ENCODE peak calls at places on chromosomes 5 and 9, in ten cellular contexts. U is brain microvascular endothelial cell; S is upper lobe of right lung; A is mammary epithelial cell; T is pancreas; N is IMR-90; W is choroid plexus epithelial cell; L is lung; O is keratinocyte; V is CD8-positive, alpha-beta T cell. I is an unnamed sample.
A peak's percentile ranks its signal among the peaks of the same experiment; 100 is the strongest.

GRCh38 chr9:32571969-32572899 is 725 bp downstream of the NDUFB6 start:
- DNase-seq in U (peak; percentile 83), S (no peak), A (peak; percentile 76), T (peak; percentile 18), N (peak; percentile 82), W (peak; percentile 89), L (peak; percentile 54), O (no peak), V (peak; percentile 58), I (peak; percentile 58)

GRCh38 chr9:9791621-9792020 is 821.2 kb downstream of the PTPRD start:
- DNase-seq in U (no peak), S (no peak), A (no peak), T (no peak), N (no peak), W (peak; percentile 26), L (no peak), O (no peak), V (no peak), I (no peak)

GRCh38 chr5:7396169-7397004 is 449 bp downstream of the ADCY2 start:
- DNase-seq in U (no peak), S (no peak), A (no peak), T (no peak), N (no peak), W (peak; percentile 1), L (no peak), O (no peak), V (no peak), I (no peak)

GRCh38 chr9:70021026-70021571 is 22.5 kb upstream of the MAMDC2 start:
- DNase-seq in U (peak; percentile 89), S (no peak), A (peak; percentile 95), T (no peak), N (peak; percentile 97), W (peak; percentile 79), L (no peak), O (peak; percentile 65), V (no peak), I (no peak)

GRCh38 chr5:140073296-140073695 is 30.2 kb upstream of the NRG2 start:
- DNase-seq in U (no peak), S (no peak), A (no peak), T (no peak), N (peak; percentile 17), W (peak; percentile 38), L (no peak), O (no peak), V (no peak), I (no peak)

GRCh38 chr5:28400076-28400475 is 1361.7 kb upstream of the CDH9 start:
- DNase-seq in U (no peak), S (no peak), A (no peak), T (no peak), N (no peak), W (no peak), L (no peak), O (no peak), V (no peak), I (no peak)

GRCh38 chr9:81717061-81717746 is 27.9 kb upstream of the TLE1 start:
- DNase-seq in U (no peak), S (no peak), A (no peak), T (no peak), N (no peak), W (no peak), L (no peak), O (no peak), V (no peak), I (no peak)

GRCh38 chr9:76717176-76717575 is 47.1 kb upstream of the PCA3 start:
- DNase-seq in U (no peak), S (no peak), A (no peak), T (no peak), N (no peak), W (no peak), L (no peak), O (no peak), V (no peak), I (no peak)

GRCh38 chr5:56693220-56693579 is 122.1 kb upstream of the MAP3K1 start:
- DNase-seq in U (no peak), S (no peak), A (no peak), T (no peak), N (no peak), W (no peak), L (no peak), O (no peak), V (no peak), I (no peak)

GRCh38 chr5:81854915-81855314 is 104.0 kb upstream of the SSBP2 start:
- DNase-seq in U (no peak), S (no peak), A (no peak), T (no peak), N (no peak), W (no peak), L (no peak), O (no peak), V (no peak), I (no peak)

GRCh38 chr9:117046666-117047327 is 359.7 kb downstream of the TRIM32 start:
- DNase-seq in U (no peak), S (no peak), A (no peak), T (no peak), N (no peak), W (peak; percentile 13), L (no peak), O (no peak), V (no peak), I (no peak)

GRCh38 chr9:117044241-117044640 is 357.1 kb downstream of the TRIM32 start:
- DNase-seq in U (no peak), S (no peak), A (no peak), T (no peak), N (no peak), W (no peak), L (no peak), O (no peak), V (no peak), I (no peak)

GRCh38 chr9:117043159-117043558 is 356.1 kb downstream of the TRIM32 start:
- DNase-seq in U (no peak), S (no peak), A (no peak), T (no peak), N (no peak), W (no peak), L (no peak), O (no peak), V (no peak), I (no peak)
- TF ChIP-seq CTCF in U (no peak), S (no peak), A (no peak), T (no peak), N (no peak), W (no peak), L (no peak), O (no peak), V (no peak), I (no peak)

GRCh38 chr5:6078881-6079280 is 299.5 kb downstream of the MED10 start:
- DNase-seq in U (no peak), S (no peak), A (no peak), T (no peak), N (no peak), W (no peak), L (no peak), O (no peak), V (no peak), I (no peak)

GRCh38 chr5:6082685-6083084 is 295.7 kb downstream of the MED10 start:
- DNase-seq in U (no peak), S (no peak), A (no peak), T (no peak), N (no peak), W (peak; percentile 32), L (no peak), O (no peak), V (no peak), I (no peak)

GRCh38 chr5:6080436-6080835 is 297.9 kb downstream of the MED10 start:
- DNase-seq in U (no peak), S (no peak), A (no peak), T (no peak), N (no peak), W (no peak), L (no peak), O (no peak), V (no peak), I (no peak)

GRCh38 chr5:6081727-6082210 is 296.6 kb downstream of the MED10 start:
- DNase-seq in U (no peak), S (no peak), A (no peak), T (no peak), N (no peak), W (peak; percentile 3), L (no peak), O (no peak), V (no peak), I (no peak)

DNA sequence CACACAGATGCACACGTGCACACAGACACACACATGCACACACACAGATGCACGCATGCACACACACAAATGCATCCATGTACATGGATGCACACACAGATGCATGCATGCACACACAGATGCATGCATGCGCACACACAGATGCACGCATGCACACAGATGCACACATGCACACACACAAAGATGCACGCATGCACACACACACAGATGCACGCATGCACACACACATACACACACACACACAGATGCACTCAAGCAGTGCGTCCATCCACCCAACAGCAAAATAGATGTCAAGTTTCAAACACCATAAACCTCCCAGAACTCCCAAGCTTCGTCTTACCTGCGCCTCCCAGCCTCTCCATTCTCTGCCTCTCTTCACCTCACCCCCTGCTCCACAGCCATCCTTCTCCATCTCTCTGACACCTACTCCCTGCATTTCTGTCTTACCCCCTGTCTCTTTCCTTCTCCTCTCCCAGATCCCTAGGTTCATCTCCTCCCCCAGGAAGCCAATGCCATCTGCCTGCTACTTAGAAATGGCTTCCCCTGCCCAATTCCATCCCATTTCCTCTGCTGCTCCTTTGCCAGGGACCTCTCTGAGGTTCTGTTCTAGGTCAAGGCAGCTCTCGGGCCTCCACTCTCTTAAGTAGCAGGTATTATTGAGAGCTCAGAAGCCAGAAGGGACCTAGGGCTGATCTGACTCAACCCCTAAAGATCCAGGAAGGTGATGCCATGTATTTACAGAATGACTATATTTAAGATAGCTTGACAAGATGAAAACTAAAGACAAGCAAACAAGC is 297.2 kb downstream of the MED10 start:
- DNase-seq in U (no peak), S (no peak), A (no peak), T (no peak), N (no peak), W (no peak), L (no peak), O (no peak), V (no peak), I (no peak)
- H3K4me3 ChIP-seq in U (no peak overlapping the region), S (no peak overlapping the region), A (no peak overlapping the region), T (no peak overlapping the region), N (no peak overlapping the region), W (no peak overlapping the region), L (no peak overlapping the region), O (no peak overlapping the region), V (no peak overlapping the region), I (no peak overlapping the region)

GRCh38 chr5:95713960-95714710 is 17.0 kb upstream of the RHOBTB3 start:
- DNase-seq in U (no peak), S (no peak), A (no peak), T (no peak), N (no peak), W (peak; percentile 87), L (no peak), O (no peak), V (no peak), I (no peak)
- TF ChIP-seq CTCF in U (no peak), S (no peak), A (no peak), T (no peak), N (no peak), W (no peak), L (no peak), O (no peak), V (no peak), I (no peak)

DNA sequence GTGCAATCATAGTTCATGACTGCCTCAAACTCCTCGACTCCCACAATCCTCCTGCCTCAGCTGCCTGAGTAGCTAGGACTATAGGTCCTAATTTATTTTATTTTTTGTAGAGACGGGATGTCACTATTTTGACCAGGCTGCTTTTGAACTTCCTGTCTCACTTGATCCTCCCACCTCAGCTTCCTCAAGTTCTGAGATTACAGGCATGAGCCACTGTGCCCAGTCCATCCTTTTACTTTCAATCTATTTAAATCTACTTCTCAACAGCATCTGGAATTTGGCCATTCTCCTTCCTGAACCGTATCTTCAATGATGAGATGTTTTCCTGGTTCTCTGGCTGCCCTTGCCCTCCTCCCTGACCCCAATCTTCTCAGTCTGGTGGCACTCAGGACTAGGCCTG is 12.2 kb upstream of the GRIN1 start:
- DNase-seq in U (no peak), S (no peak), A (no peak), T (no peak), N (no peak), W (no peak), L (no peak), O (no peak), V (no peak), I (no peak)
- H3K4me3 ChIP-seq in U (no peak overlapping the region), S (peak overlapping the region; percentile 44), A (no peak overlapping the region), T (peak overlapping the region; percentile 70), N (no peak overlapping the region), W (no peak overlapping the region), L (no peak overlapping the region), O (no peak overlapping the region), V (no peak overlapping the region), I (no peak overlapping the region)

I was measured in retinal pigment epithelial cell.